ENCODE peak calls at places on chromosome 17, in seven cellular contexts. One of them, this sample, is unnamed.

GRCh38 chr17:79650283-79650682 is 39.4 kb upstream of the RBFOX3 start:
- DNase-seq in endothelial cell: no peak
- DNase-seq in MV-4-11: no peak
- DNase-seq in heart left ventricle: no peak
- DNase-seq in ACHN: no peak
- DNase-seq in stimulated activated CD8-positive, alpha-beta memory T cell treated with anti-CD3 and anti-CD28 coated beads, Interleukin-15, amount 100 ng/mL, for 4 hours: no peak
- DNase-seq in NCI-H446: no peak
- DNase-seq in this sample: no peak

GRCh38 chr17:47278561-47278960 is 24.9 kb downstream of the ITGB3 start:
- DNase-seq in heart left ventricle: no peak
- DNase-seq in ACHN: no peak
- DNase-seq in endothelial cell: no peak
- DNase-seq in MV-4-11: no peak
- DNase-seq in NCI-H446: no peak
- DNase-seq in stimulated activated CD8-positive, alpha-beta memory T cell treated with anti-CD3 and anti-CD28 coated beads, Interleukin-15, amount 100 ng/mL, for 4 hours: no peak
- DNase-seq in this sample: no peak

GRCh38 chr17:57170866-57171265 is 85.5 kb upstream of the MSI2 start:
- DNase-seq in heart left ventricle: no peak
- DNase-seq in ACHN: no peak
- DNase-seq in NCI-H446: no peak
- DNase-seq in stimulated activated CD8-positive, alpha-beta memory T cell treated with anti-CD3 and anti-CD28 coated beads, Interleukin-15, amount 100 ng/mL, for 4 hours: no peak
- DNase-seq in endothelial cell: no peak
- DNase-seq in MV-4-11: no peak
- DNase-seq in this sample: no peak

GRCh38 chr17:75759457-75759856 is 5.5 kb downstream of the GALK1 start:
- DNase-seq in ACHN: no peak
- DNase-seq in MV-4-11: no peak
- DNase-seq in stimulated activated CD8-positive, alpha-beta memory T cell treated with anti-CD3 and anti-CD28 coated beads, Interleukin-15, amount 100 ng/mL, for 4 hours: no peak
- DNase-seq in endothelial cell: no peak
- DNase-seq in NCI-H446: no peak
- DNase-seq in heart left ventricle: no peak
- DNase-seq in this sample: no peak

GRCh38 chr17:50993544-50993943 is 127.1 kb downstream of the SPAG9 start:
- DNase-seq in endothelial cell: no peak
- DNase-seq in heart left ventricle: no peak
- DNase-seq in NCI-H446: no peak
- DNase-seq in stimulated activated CD8-positive, alpha-beta memory T cell treated with anti-CD3 and anti-CD28 coated beads, Interleukin-15, amount 100 ng/mL, for 4 hours: no peak
- DNase-seq in MV-4-11: no peak
- DNase-seq in ACHN: no peak
- DNase-seq in this sample: no peak

GRCh38 chr17:80025140-80025539 is 10.5 kb downstream of the TBC1D16 start:
- DNase-seq in stimulated activated CD8-positive, alpha-beta memory T cell treated with anti-CD3 and anti-CD28 coated beads, Interleukin-15, amount 100 ng/mL, for 4 hours: no peak
- DNase-seq in MV-4-11: no peak
- DNase-seq in endothelial cell: no peak
- DNase-seq in heart left ventricle: no peak
- DNase-seq in NCI-H446: peak
- DNase-seq in ACHN: no peak
- DNase-seq in this sample: no peak

GRCh38 chr17:34254146-34254545 is 939 bp upstream of the CCL2 start:
- DNase-seq in MV-4-11: no peak
- DNase-seq in NCI-H446: no peak
- DNase-seq in ACHN: peak
- DNase-seq in stimulated activated CD8-positive, alpha-beta memory T cell treated with anti-CD3 and anti-CD28 coated beads, Interleukin-15, amount 100 ng/mL, for 4 hours: no peak
- DNase-seq in endothelial cell: no peak
- DNase-seq in heart left ventricle: no peak
- DNase-seq in this sample: peak

GRCh38 chr17:59767176-59767575 is 59.7 kb downstream of the VMP1 start:
- DNase-seq in ACHN: no peak
- DNase-seq in heart left ventricle: no peak
- DNase-seq in endothelial cell: no peak
- DNase-seq in NCI-H446: no peak
- DNase-seq in stimulated activated CD8-positive, alpha-beta memory T cell treated with anti-CD3 and anti-CD28 coated beads, Interleukin-15, amount 100 ng/mL, for 4 hours: no peak
- DNase-seq in MV-4-11: no peak
- DNase-seq in this sample: no peak

GRCh38 chr17:45288825-45289224 is 26.9 kb upstream of the SPATA32 start:
- DNase-seq in stimulated activated CD8-positive, alpha-beta memory T cell treated with anti-CD3 and anti-CD28 coated beads, Interleukin-15, amount 100 ng/mL, for 4 hours: no peak
- DNase-seq in ACHN: no peak
- DNase-seq in MV-4-11: no peak
- DNase-seq in NCI-H446: peak
- DNase-seq in endothelial cell: no peak
- DNase-seq in heart left ventricle: peak
- DNase-seq in this sample: no peak

GRCh38 chr17:15240617-15241016 is 24.5 kb downstream of the PMP22 start:
- DNase-seq in stimulated activated CD8-positive, alpha-beta memory T cell treated with anti-CD3 and anti-CD28 coated beads, Interleukin-15, amount 100 ng/mL, for 4 hours: no peak
- DNase-seq in endothelial cell: no peak
- DNase-seq in MV-4-11: no peak
- DNase-seq in heart left ventricle: no peak
- DNase-seq in NCI-H446: no peak
- DNase-seq in ACHN: no peak
- DNase-seq in this sample: no peak

GRCh38 chr17:8235676-8236075 is 12.2 kb downstream of the CTC1 start:
- DNase-seq in MV-4-11: no peak
- DNase-seq in endothelial cell: no peak
- DNase-seq in heart left ventricle: no peak
- DNase-seq in NCI-H446: no peak
- DNase-seq in ACHN: no peak
- DNase-seq in stimulated activated CD8-positive, alpha-beta memory T cell treated with anti-CD3 and anti-CD28 coated beads, Interleukin-15, amount 100 ng/mL, for 4 hours: no peak
- DNase-seq in this sample: no peak

GRCh38 chr17:67615011-67615561 is 102.7 kb upstream of the NOL11 start:
- DNase-seq in ACHN: no peak
- DNase-seq in MV-4-11: no peak
- DNase-seq in NCI-H446: peak
- DNase-seq in heart left ventricle: no peak
- DNase-seq in stimulated activated CD8-positive, alpha-beta memory T cell treated with anti-CD3 and anti-CD28 coated beads, Interleukin-15, amount 100 ng/mL, for 4 hours: no peak
- DNase-seq in endothelial cell: no peak
- DNase-seq in this sample: no peak

GRCh38 chr17:61065263-61065773 is 334.3 kb upstream of the TBX2 start:
- DNase-seq in heart left ventricle: no peak
- DNase-seq in ACHN: peak
- DNase-seq in stimulated activated CD8-positive, alpha-beta memory T cell treated with anti-CD3 and anti-CD28 coated beads, Interleukin-15, amount 100 ng/mL, for 4 hours: no peak
- DNase-seq in NCI-H446: no peak
- DNase-seq in endothelial cell: no peak
- DNase-seq in MV-4-11: peak
- DNase-seq in this sample: no peak

GRCh38 chr17:4728124-4728523 is 3.1 kb upstream of the MED11 start:
- DNase-seq in endothelial cell: no peak
- DNase-seq in MV-4-11: peak
- DNase-seq in heart left ventricle: no peak
- DNase-seq in stimulated activated CD8-positive, alpha-beta memory T cell treated with anti-CD3 and anti-CD28 coated beads, Interleukin-15, amount 100 ng/mL, for 4 hours: no peak
- DNase-seq in NCI-H446: no peak
- DNase-seq in ACHN: no peak
- DNase-seq in this sample: no peak

GRCh38 chr17:58376472-58376921 is 24.5 kb upstream of the SUPT4H1 start:
- DNase-seq in stimulated activated CD8-positive, alpha-beta memory T cell treated with anti-CD3 and anti-CD28 coated beads, Interleukin-15, amount 100 ng/mL, for 4 hours: no peak
- DNase-seq in NCI-H446: no peak
- DNase-seq in MV-4-11: peak
- DNase-seq in ACHN: no peak
- DNase-seq in endothelial cell: no peak
- DNase-seq in heart left ventricle: no peak
- DNase-seq in this sample: no peak

GRCh38 chr17:79646721-79647455 is 36.0 kb upstream of the RBFOX3 start:
- DNase-seq in stimulated activated CD8-positive, alpha-beta memory T cell treated with anti-CD3 and anti-CD28 coated beads, Interleukin-15, amount 100 ng/mL, for 4 hours: no peak
- DNase-seq in endothelial cell: no peak
- DNase-seq in NCI-H446: no peak
- DNase-seq in MV-4-11: no peak
- DNase-seq in heart left ventricle: no peak
- DNase-seq in ACHN: no peak
- DNase-seq in this sample: no peak

GRCh38 chr17:27497696-27498095 is 41.4 kb downstream of the KSR1 start:
- DNase-seq in MV-4-11: no peak
- DNase-seq in ACHN: no peak
- DNase-seq in NCI-H446: no peak
- DNase-seq in endothelial cell: no peak
- DNase-seq in heart left ventricle: no peak
- DNase-seq in stimulated activated CD8-positive, alpha-beta memory T cell treated with anti-CD3 and anti-CD28 coated beads, Interleukin-15, amount 100 ng/mL, for 4 hours: no peak
- DNase-seq in this sample: no peak

GRCh38 chr17:58415371-58416055 is 1.8 kb downstream of the RNF43 start:
- DNase-seq in stimulated activated CD8-positive, alpha-beta memory T cell treated with anti-CD3 and anti-CD28 coated beads, Interleukin-15, amount 100 ng/mL, for 4 hours: no peak
- DNase-seq in endothelial cell: peak
- DNase-seq in ACHN: no peak
- DNase-seq in NCI-H446: no peak
- DNase-seq in heart left ventricle: no peak
- DNase-seq in MV-4-11: no peak
- DNase-seq in this sample: no peak

GRCh38 chr17:43106552-43106951 is 18.6 kb downstream of the BRCA1 start:
- DNase-seq in MV-4-11: no peak
- DNase-seq in heart left ventricle: no peak
- DNase-seq in ACHN: no peak
- DNase-seq in stimulated activated CD8-positive, alpha-beta memory T cell treated with anti-CD3 and anti-CD28 coated beads, Interleukin-15, amount 100 ng/mL, for 4 hours: no peak
- DNase-seq in NCI-H446: no peak
- DNase-seq in endothelial cell: no peak
- DNase-seq in this sample: no peak

GRCh38 chr17:31593806-31594205 is 202.3 kb downstream of the RAB11FIP4 start:
- DNase-seq in ACHN: no peak
- DNase-seq in stimulated activated CD8-positive, alpha-beta memory T cell treated with anti-CD3 and anti-CD28 coated beads, Interleukin-15, amount 100 ng/mL, for 4 hours: no peak
- DNase-seq in heart left ventricle: peak
- DNase-seq in endothelial cell: no peak
- DNase-seq in NCI-H446: peak
- DNase-seq in MV-4-11: no peak
- DNase-seq in this sample: peak

GRCh38 chr17:39605492-39606433 is 2.0 kb downstream of the NEUROD2 start:
- DNase-seq in NCI-H446: no peak
- DNase-seq in MV-4-11: no peak
- DNase-seq in heart left ventricle: no peak
- DNase-seq in endothelial cell: no peak
- DNase-seq in ACHN: no peak
- DNase-seq in stimulated activated CD8-positive, alpha-beta memory T cell treated with anti-CD3 and anti-CD28 coated beads, Interleukin-15, amount 100 ng/mL, for 4 hours: no peak
- DNase-seq in this sample: no peak

GRCh38 chr17:76577876-76578275 is 7.8 kb downstream of the ST6GALNAC2 start:
- DNase-seq in heart left ventricle: no peak
- DNase-seq in NCI-H446: no peak
- DNase-seq in ACHN: no peak
- DNase-seq in MV-4-11: no peak
- DNase-seq in stimulated activated CD8-positive, alpha-beta memory T cell treated with anti-CD3 and anti-CD28 coated beads, Interleukin-15, amount 100 ng/mL, for 4 hours: no peak
- DNase-seq in endothelial cell: no peak
- DNase-seq in this sample: no peak

GRCh38 chr17:68355093-68355492 is 63.8 kb downstream of the ARSG start:
- DNase-seq in heart left ventricle: no peak
- DNase-seq in NCI-H446: no peak
- DNase-seq in stimulated activated CD8-positive, alpha-beta memory T cell treated with anti-CD3 and anti-CD28 coated beads, Interleukin-15, amount 100 ng/mL, for 4 hours: no peak
- DNase-seq in endothelial cell: no peak
- DNase-seq in ACHN: no peak
- DNase-seq in MV-4-11: no peak
- DNase-seq in this sample: no peak

GRCh38 chr17:17055286-17056166 is 13.3 kb downstream of the MPRIP start:
- DNase-seq in heart left ventricle: peak
- DNase-seq in NCI-H446: no peak
- DNase-seq in endothelial cell: no peak
- DNase-seq in ACHN: no peak
- DNase-seq in stimulated activated CD8-positive, alpha-beta memory T cell treated with anti-CD3 and anti-CD28 coated beads, Interleukin-15, amount 100 ng/mL, for 4 hours: no peak
- DNase-seq in MV-4-11: no peak
- DNase-seq in this sample: peak

This sample was measured in gastrocnemius medialis.